ENCODE peak calls at places on chromosomes 5 and 9, in seven cellular contexts. Z is ACHN; E is MCF 10A; Y is H7; M is AG20443; B is stimulated activated naive CD8-positive, alpha-beta T cell treated with anti-CD3 and anti-CD28 coated beads, Interleukin-15, Interleukin-2, amounts not matched to agents 100 U/mL and 50 U/mL, for 24 hours; W is stimulated activated CD4-positive, alpha-beta T cell treated with anti-CD3 and anti-CD28 coated beads, Interleukin-4, amount 100 ng/mL, for 1 hour. G is an unnamed sample.

GRCh38 chr5:132425009-132425937 is 55.8 kb downstream of the SLC22A5 start:
- DNase-seq in M (peak), B (peak), E (peak), W (peak), Y (peak), Z (no peak), G (peak)

GRCh38 chr5:131466171-131466766 is 168.8 kb downstream of the RAPGEF6 start:
- DNase-seq in E (peak), Z (peak), M (peak), W (no peak), B (no peak), Y (no peak), G (peak)

GRCh38 chr5:142722896-142723295 is 37.0 kb upstream of the FGF1 start:
- DNase-seq in M (no peak), B (no peak), E (no peak), Y (no peak), W (no peak), Z (no peak), G (no peak)

GRCh38 chr5:74538206-74538661 is 102.3 kb downstream of the ENC1 start:
- DNase-seq in Y (no peak), M (peak), E (peak), W (no peak), B (no peak), Z (no peak), G (peak)

GRCh38 chr9:13446261-13446660 is 166.8 kb upstream of the MPDZ start:
- DNase-seq in Z (no peak), Y (no peak), E (no peak), B (no peak), M (no peak), W (no peak), G (no peak)

GRCh38 chr9:16705121-16705604 is 165.3 kb downstream of the BNC2 start:
- DNase-seq in Y (peak), Z (peak), W (no peak), M (peak), E (peak), B (no peak), G (peak)

GRCh38 chr5:96716716-96717115 is 54.5 kb downstream of the CAST start:
- DNase-seq in B (no peak), E (no peak), Z (no peak), W (no peak), Y (no peak), M (no peak), G (no peak)

GRCh38 chr9:35749515-35750255 is 598 bp downstream of the RGP1 start:
- DNase-seq in M (no peak), E (peak), Y (peak), W (peak), Z (no peak), B (peak), G (no peak)

GRCh38 chr5:149605998-149606721 is 24.9 kb downstream of the ARHGEF37 start:
- DNase-seq in Z (peak), Y (no peak), W (no peak), B (no peak), E (peak), M (peak), G (peak)

GRCh38 chr5:97135868-97136267 is 6.5 kb downstream of the LIX1 start:
- DNase-seq in M (no peak), W (no peak), Y (no peak), Z (no peak), B (no peak), E (no peak), G (no peak)

GRCh38 chr9:8437878-8438277 is 638.3 kb upstream of the DMAC1 start:
- DNase-seq in M (no peak), B (no peak), Y (no peak), W (no peak), Z (no peak), E (no peak), G (no peak)

GRCh38 chr5:180153991-180154390 is 55.0 kb downstream of the RASGEF1C start:
- DNase-seq in E (no peak), W (no peak), M (no peak), B (no peak), Z (no peak), Y (no peak), G (no peak)

GRCh38 chr5:107217721-107218130 is 453.0 kb downstream of the EFNA5 start:
- DNase-seq in Z (no peak), Y (no peak), E (peak), B (no peak), W (no peak), M (no peak), G (no peak)

GRCh38 chr9:107890921-107891465 is 401.4 kb upstream of the KLF4 start:
- DNase-seq in B (no peak), Z (peak), W (no peak), M (no peak), E (no peak), Y (no peak), G (peak)

GRCh38 chr5:32095261-32095671 is 78.9 kb downstream of the GOLPH3 start:
- DNase-seq in Z (no peak), B (no peak), M (no peak), W (no peak), E (no peak), Y (no peak), G (no peak)

GRCh38 chr9:120947222-120947621 is 20.6 kb upstream of the TRAF1 start:
- DNase-seq in Y (no peak), W (no peak), E (no peak), Z (no peak), M (no peak), B (no peak), G (no peak)

GRCh38 chr5:126965061-126965475 is 65.3 kb downstream of the MARCHF3 start:
- DNase-seq in B (no peak), E (peak), Y (no peak), M (peak), Z (no peak), W (no peak), G (peak)

GRCh38 chr9:86714976-86715375 is 232.3 kb downstream of the GAS1 start:
- DNase-seq in E (no peak), Y (no peak), W (no peak), M (peak), B (no peak), Z (no peak), G (peak)

GRCh38 chr9:36721846-36722588 is 149.3 kb downstream of the MELK start:
- DNase-seq in E (peak), Y (no peak), M (no peak), B (no peak), W (no peak), Z (no peak), G (no peak)

GRCh38 chr9:112764837-112765236 is 14.3 kb downstream of the SNX30 start:
- DNase-seq in W (no peak), Y (peak), Z (no peak), E (no peak), M (no peak), B (no peak), G (no peak)

GRCh38 chr9:98795970-98796363 is 388 bp downstream of the ANKS6 start:
- DNase-seq in B (peak), W (peak), Z (no peak), M (peak), E (no peak), Y (peak), G (peak)

GRCh38 chr9:120531683-120532300 is 48.2 kb downstream of the CDK5RAP2 start:
- DNase-seq in Y (peak), M (peak), Z (peak), B (no peak), E (peak), W (no peak), G (peak)

GRCh38 chr9:95048225-95049087 is 269.1 kb downstream of the FANCC start:
- DNase-seq in E (peak), M (peak), W (peak), B (peak), Z (peak), Y (peak), G (peak)

GRCh38 chr5:65828507-65828906 is 97.9 kb upstream of the ERBIN start:
- DNase-seq in Z (no peak), W (no peak), Y (no peak), M (peak), E (no peak), B (no peak), G (peak)

GRCh38 chr5:149320791-149321330 is 24.4 kb upstream of the GRPEL2 start:
- DNase-seq in Z (peak), W (no peak), B (no peak), Y (peak), E (peak), M (peak), G (peak)

GRCh38 chr5:10434392-10434791 is 7.3 kb upstream of the ROPN1L start:
- DNase-seq in W (no peak), Z (no peak), B (no peak), Y (no peak), E (no peak), M (no peak), G (no peak)

G was measured in AG08395.